ENCODE peak calls at places on chromosomes 13 and 19, in four cellular contexts. U is WTC11, X is GM12878, D is K562. Y is an unnamed sample.

GRCh38 chr19:5023128-5023571 is 54.2 kb downstream of the KDM4B start:
- DNase-seq in U (no peak), X (no peak), D (no peak), Y (no peak)

GRCh38 chr19:2483084-2483483 is 7.2 kb downstream of the GADD45B start:
- DNase-seq in U (no peak), X (no peak), D (no peak), Y (no peak)

GRCh38 chr19:39057615-39058014 is 25.3 kb upstream of the FBXO27 start:
- DNase-seq in U (no peak), X (no peak), D (no peak), Y (no peak)

GRCh38 chr19:16896098-16896912 is 7.5 kb downstream of the F2RL3 start:
- DNase-seq in U (peak), X (no peak), D (peak), Y (no peak)

GRCh38 chr13:74465279-74465678 is 331.1 kb upstream of the KLF12 start:
- DNase-seq in U (no peak), X (no peak), D (no peak), Y (no peak)

GRCh38 chr19:3880471-3881271 is at the start of gene ATCAY:
- DNase-seq in U (peak), X (no peak), D (no peak), Y (no peak)

GRCh38 chr19:14156122-14156521 is 19.7 kb upstream of the ASF1B start:
- DNase-seq in U (no peak), X (no peak), D (no peak), Y (no peak)

GRCh38 chr19:3508771-3509535 is 2.8 kb downstream of the FZR1 start:
- DNase-seq in U (no peak), X (no peak), D (peak), Y (no peak)

GRCh38 chr19:36032251-36033104 is at the start of gene CLIP3:
- DNase-seq in U (peak), X (no peak), D (no peak), Y (no peak)

GRCh38 chr13:20525601-20526544 is at the start of gene CRYL1:
- DNase-seq in U (peak), X (peak), D (peak), Y (peak)

GRCh38 chr19:42295831-42296525 is 6.0 kb upstream of the PRR19 start:
- DNase-seq in U (peak), X (peak), D (peak), Y (peak)
- TF ChIP-seq ATF2 in U (no peak), X (no peak), D (no peak), Y (no peak)

DNA sequence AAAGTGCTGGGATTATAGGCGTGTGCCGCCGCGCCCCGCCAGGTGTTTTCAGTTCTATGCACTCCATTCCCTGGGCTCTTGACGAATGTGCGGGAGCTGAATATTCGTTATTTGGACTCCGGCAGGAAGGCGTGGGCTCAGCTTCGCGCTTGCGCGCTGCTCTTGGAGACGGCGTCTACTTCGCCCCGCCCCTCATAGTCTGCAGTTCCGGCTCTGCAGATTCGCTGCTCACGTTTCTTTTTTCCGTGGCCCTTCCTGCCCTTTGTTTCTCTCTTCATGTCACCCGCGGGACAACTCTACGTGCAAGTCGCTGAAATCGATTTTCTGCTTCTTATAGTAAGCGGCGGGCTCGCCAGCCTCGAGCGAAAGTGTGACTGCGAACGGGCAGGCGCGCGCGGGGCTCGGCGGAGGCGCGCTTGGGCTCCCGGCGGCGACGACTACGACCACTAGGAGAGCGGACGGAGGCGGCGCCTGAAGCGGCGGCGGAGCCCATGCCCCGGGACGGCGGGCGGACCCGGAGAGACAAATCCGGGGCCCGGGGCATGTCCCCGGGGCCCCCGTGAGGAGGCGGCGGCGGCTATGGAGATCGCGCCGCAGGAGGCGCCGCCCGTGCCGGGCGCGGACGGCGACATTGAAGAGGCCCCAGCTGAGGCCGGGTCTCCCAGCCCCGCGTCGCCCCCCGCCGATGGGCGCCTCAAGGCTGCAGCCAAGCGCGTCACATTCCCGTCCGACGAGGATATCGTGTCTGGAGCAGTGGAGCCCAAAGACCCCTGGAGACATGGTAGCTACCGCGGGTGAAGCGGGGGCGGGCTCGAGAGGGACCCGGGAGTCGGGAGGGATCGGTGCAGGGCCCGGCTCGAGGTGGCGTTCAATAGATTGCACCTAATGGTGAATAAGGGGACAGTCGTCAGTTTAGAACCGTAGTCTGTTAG is at the start of gene PPP1R37:
- DNase-seq in U (peak), X (peak), D (peak), Y (peak)
- TF ChIP-seq ETV6 in U (no peak), X (no peak), D (peak), Y (no peak)

DNA sequence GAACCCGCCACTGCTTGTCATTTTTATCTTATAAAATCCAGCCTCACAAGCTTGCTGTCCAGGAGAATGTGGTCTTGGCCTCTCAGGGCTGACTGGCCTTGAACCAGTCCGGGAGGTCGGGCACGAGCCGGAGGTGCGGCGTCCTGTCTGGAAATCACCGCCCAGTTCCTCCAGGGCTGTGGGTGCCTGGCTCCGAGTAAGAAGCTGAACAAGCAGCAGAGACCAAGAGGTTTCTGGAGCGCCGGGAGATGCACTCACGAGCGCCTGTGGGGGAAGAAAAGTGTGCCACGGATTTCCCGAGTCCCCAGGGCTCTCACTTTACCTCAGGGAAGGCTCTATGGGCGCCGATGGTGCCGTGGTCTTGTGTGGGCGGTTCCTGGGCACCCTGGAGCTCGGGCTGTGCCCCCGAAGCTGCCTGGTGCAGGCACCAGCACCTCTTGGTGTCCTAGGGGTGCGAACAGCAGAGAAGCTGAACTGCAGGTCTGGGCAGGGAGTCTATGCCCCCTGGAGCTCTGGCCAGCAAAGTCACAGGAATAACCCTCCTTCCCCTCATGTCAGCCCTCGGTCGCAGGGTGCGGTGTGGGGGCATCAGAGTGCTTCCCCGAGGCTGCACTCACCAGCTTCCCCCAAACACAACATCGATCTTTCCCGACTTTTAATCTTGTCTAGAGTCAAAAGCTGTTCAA is 50.0 kb downstream of the GAS6 start:
- DNase-seq in U (no peak), X (no peak), D (no peak), Y (no peak)
- TF ChIP-seq ATF2 in U (no peak), X (no peak), D (no peak), Y (no peak)

GRCh38 chr13:98484289-98485219 is 92.4 kb downstream of the STK24 start:
- DNase-seq in U (peak), X (no peak), D (peak), Y (peak)
- TF ChIP-seq ETV6 in U (peak), X (no peak), D (no peak), Y (no peak)